ENCODE peak calls at places on chromosomes 7 and 10, in six cellular contexts. G is AG04450, X is PC-3, C is colonic mucosa, H is left ventricle myocardium inferior, E is endothelial cell of umbilical vein. P is an unnamed sample.

GRCh38 chr7:6160191-6160623 is 112.2 kb downstream of the CYTH3 start:
- DNase-seq in C (peak; percentile 35), E (peak; percentile 66), H (peak; percentile 69), X (peak; percentile 42), G (peak; percentile 27), P (no peak)

GRCh38 chr7:128830231-128831177 is at the start of gene FLNC:
- DNase-seq in H (peak; percentile 70), C (no peak), G (no peak), X (peak; percentile 44), E (peak; percentile 68), P (peak; percentile 85)

GRCh38 chr10:9762966-9763656 is 1254.6 kb upstream of the CELF2 start:
- DNase-seq in H (no peak), C (no peak), X (no peak), E (no peak), G (peak; percentile 52), P (no peak)

GRCh38 chr7:151598045-151598444 is 78.3 kb upstream of the RHEB start:
- DNase-seq in E (no peak), X (peak; percentile 88), H (no peak), C (no peak), G (peak; percentile 73), P (no peak)

GRCh38 chr7:79820387-79820786 is 314.2 kb upstream of the GNAI1 start:
- DNase-seq in E (peak; percentile 42), G (peak; percentile 68), C (peak; percentile 36), X (peak; percentile 38), H (peak; percentile 55), P (no peak)

GRCh38 chr10:130403153-130403890 is 267.1 kb downstream of the GLRX3 start:
- DNase-seq in E (no peak), C (no peak), X (no peak), H (no peak), G (no peak), P (peak; percentile 29)

GRCh38 chr7:77182261-77182660 is 17.4 kb downstream of the FGL2 start:
- DNase-seq in C (peak; percentile 36), G (no peak), H (no peak), E (no peak), X (no peak), P (no peak)

GRCh38 chr10:125134916-125135770 is 25.2 kb downstream of the CTBP2 start:
- DNase-seq in H (no peak), X (no peak), E (no peak), C (no peak), G (no peak), P (no peak)

GRCh38 chr10:74164641-74165529 is 13.9 kb downstream of the ADK start:
- DNase-seq in G (no peak), X (no peak), H (no peak), C (no peak), E (peak; percentile 9), P (no peak)

GRCh38 chr10:129870926-129871660 is 93.0 kb downstream of the EBF3 start:
- DNase-seq in H (no peak), E (no peak), X (no peak), C (no peak), G (no peak), P (no peak)

GRCh38 chr10:67665491-67665890 is 30.5 kb downstream of the CTNNA3 start:
- DNase-seq in E (no peak), X (peak; percentile 87), H (no peak), G (no peak), C (no peak), P (no peak)

GRCh38 chr7:16400896-16401275 is 20.5 kb downstream of the CRPPA start:
- DNase-seq in H (no peak), E (no peak), C (no peak), X (no peak), G (no peak), P (no peak)

GRCh38 chr10:116147162-116147906 is 125.7 kb downstream of the GFRA1 start:
- DNase-seq in X (no peak), C (no peak), G (no peak), E (no peak), H (no peak), P (no peak)

GRCh38 chr7:102991540-102992214 is 78.9 kb downstream of the LRRC17 start:
- DNase-seq in G (peak; percentile 88), C (peak; percentile 65), H (no peak), X (peak; percentile 93), E (peak; percentile 97), P (no peak)

GRCh38 chr7:31056775-31057346 is 4.8 kb downstream of the ADCYAP1R1 start:
- DNase-seq in C (no peak), G (no peak), X (peak; percentile 3), H (no peak), E (no peak), P (no peak)

GRCh38 chr10:48463318-48464003 is 141.4 kb downstream of the ARHGAP22 start:
- DNase-seq in X (no peak), C (peak; percentile 8), H (no peak), E (no peak), G (no peak), P (peak; percentile 63)

GRCh38 chr7:26704786-26705185 is 159.6 kb downstream of the SKAP2 start:
- DNase-seq in H (no peak), E (peak; percentile 26), C (no peak), X (no peak), G (no peak), P (no peak)

GRCh38 chr10:45425628-45426563 is 51.9 kb downstream of the ALOX5 start:
- DNase-seq in X (peak; percentile 74), G (no peak), C (no peak), H (no peak), E (peak; percentile 31), P (no peak)

DNA sequence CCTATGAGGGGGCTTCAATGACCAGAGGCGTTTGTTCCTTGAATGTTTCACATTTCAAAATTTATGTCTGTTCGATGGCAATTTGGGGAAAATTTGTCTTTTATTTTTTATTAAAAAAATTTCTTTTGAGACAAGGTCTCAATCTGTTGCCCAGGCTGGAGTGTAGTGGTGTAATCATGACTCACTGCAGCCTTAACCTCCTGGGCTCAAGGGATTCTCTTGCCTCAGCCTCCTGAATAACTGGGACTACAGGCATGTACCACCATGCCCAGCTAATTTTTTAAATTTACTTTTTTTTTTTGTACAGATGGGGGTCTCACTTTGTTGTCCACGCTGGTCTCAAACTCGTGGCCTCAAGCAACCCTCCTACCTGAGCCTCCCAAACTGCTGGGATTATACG is 39.7 kb downstream of the OTUD1 start:
- DNase-seq in H (no peak), G (no peak), C (no peak), X (no peak), E (no peak), P (no peak)
- TF ChIP-seq CTCF in H (no peak), G (no peak), C (no peak), X (no peak), E (no peak), P (no peak)

DNA sequence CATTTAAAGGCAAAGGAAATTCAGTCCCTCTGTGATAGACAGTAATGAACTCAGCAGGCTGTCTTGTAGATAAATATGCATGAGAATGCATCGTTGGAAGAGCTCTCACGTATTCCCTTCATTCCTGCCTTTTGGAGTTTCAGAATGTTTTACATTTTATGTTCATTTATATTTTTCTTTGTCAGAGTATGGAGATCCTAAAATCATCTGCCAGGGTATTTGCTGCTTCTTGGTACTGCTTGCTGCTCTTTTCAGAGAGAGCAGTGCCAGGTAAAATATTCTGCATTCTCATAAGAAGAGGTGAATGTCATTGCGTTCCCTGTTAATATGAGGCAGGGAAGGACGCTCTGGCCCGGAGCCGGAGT is 290.2 kb downstream of the CCDC3 start:
- DNase-seq in E (no peak), G (no peak), H (no peak), X (no peak), C (no peak), P (no peak)
- H3K27ac ChIP-seq in E (no peak overlapping the region), G (peak overlapping the region; percentile 80), H (no peak overlapping the region), X (no peak overlapping the region), C (no peak overlapping the region), P (no peak overlapping the region)

GRCh38 chr7:1532456-1533254 is 2.2 kb downstream of the MAFK start:
- DNase-seq in X (peak; percentile 97), H (peak; percentile 74), C (peak; percentile 92), E (peak; percentile 97), G (peak; percentile 77), P (peak; percentile 95)
- H3K4me3 ChIP-seq in X (peak overlapping the region; percentile 88), H (peak overlapping the region; percentile 76), C (peak overlapping the region; percentile 52), E (peak overlapping the region; percentile 54), G (peak overlapping the region; percentile 74), P (peak overlapping the region; percentile 96)

DNA sequence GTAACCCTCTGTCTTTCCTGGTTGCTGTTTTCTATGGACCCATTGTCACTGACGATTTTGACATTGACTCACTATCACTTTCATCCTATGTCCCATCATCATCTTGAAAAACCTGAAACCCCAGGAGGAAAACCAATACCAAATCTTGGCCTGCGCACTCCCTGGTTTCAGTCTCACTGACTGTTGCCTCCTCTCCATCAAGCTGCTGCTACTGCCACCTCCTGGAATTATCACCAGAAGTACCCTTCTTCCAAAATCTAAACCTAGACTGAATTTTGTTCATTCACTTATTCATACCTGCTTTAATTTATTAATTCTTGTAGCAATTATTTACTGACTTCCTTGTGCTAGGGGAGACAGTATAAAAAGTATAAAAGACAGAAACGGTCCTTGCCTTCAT is 44.5 kb upstream of the ACBD5 start:
- DNase-seq in E (peak; percentile 19), G (no peak), H (no peak), C (no peak), X (peak; percentile 45), P (no peak)
- TF ChIP-seq CTCF in E (no peak), G (peak; percentile 24), H (peak; percentile 63), C (peak; percentile 24), X (peak; percentile 54), P (no peak)

GRCh38 chr10:114681542-114681941 is 23.5 kb upstream of the ABLIM1 start:
- DNase-seq in H (peak; percentile 39), E (peak; percentile 71), C (no peak), G (no peak), X (peak; percentile 53), P (no peak)

GRCh38 chr10:114678301-114678700 is 20.2 kb upstream of the ABLIM1 start:
- DNase-seq in E (no peak), X (no peak), C (no peak), H (no peak), G (no peak), P (no peak)

GRCh38 chr10:114680557-114681117 is 22.6 kb upstream of the ABLIM1 start:
- DNase-seq in G (no peak), X (no peak), C (no peak), E (no peak), H (no peak), P (no peak)

GRCh38 chr10:114682121-114682520 is 24.0 kb upstream of the ABLIM1 start:
- DNase-seq in C (no peak), E (no peak), G (no peak), X (no peak), H (no peak), P (no peak)

DNA sequence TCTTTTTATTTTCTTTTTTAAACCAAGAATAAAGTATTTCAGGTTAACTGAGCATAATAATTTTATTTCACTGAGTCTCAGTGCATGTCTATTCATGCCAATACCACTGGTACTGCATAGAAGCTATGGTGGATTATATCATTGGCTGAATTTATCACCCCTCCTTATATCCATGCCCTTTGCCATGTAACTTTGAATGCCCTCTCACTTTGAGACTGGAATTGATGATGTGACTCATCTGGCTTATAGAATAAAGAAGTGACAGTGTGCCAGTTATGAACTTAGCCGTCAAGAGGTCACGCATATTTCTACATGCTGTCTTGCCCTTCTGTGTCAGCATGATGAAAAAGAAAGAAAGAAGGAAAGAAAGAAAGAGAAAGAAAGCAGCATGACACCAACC is 20.7 kb upstream of the ABLIM1 start:
- DNase-seq in G (no peak), H (no peak), E (peak; percentile 21), X (no peak), C (no peak), P (no peak)
- H3K27ac ChIP-seq in G (no peak overlapping the region), H (peak overlapping the region; percentile 91), E (no peak overlapping the region), X (no peak overlapping the region), C (no peak overlapping the region), P (no peak overlapping the region)